ENCODE peak calls at places on chromosomes 2 and 18, in five cellular contexts. X is lower lobe of right lung, P is heart left ventricle, Z is upper lobe of right lung, C is pancreas. D is an unnamed sample.

GRCh38 chr2:204264746-204265145 is 280.5 kb upstream of the PARD3B start:
- DNase-seq in X (no peak), P (no peak), Z (no peak), C (no peak), D (no peak)

GRCh38 chr2:240966457-240966905 is 31.9 kb upstream of the SNED1 start:
- DNase-seq in X (peak; percentile 46), P (no peak), Z (peak; percentile 58), C (peak; percentile 7), D (no peak)

GRCh38 chr2:51490576-51491234 is 458.8 kb upstream of the NRXN1 start:
- DNase-seq in X (no peak), P (no peak), Z (no peak), C (no peak), D (no peak)

GRCh38 chr2:36808386-36808785 is 111.9 kb downstream of the VIT start:
- DNase-seq in X (no peak), P (no peak), Z (no peak), C (no peak), D (no peak)

GRCh38 chr2:20224191-20224715 is 677 bp downstream of the SDC1 start:
- DNase-seq in X (no peak), P (no peak), Z (no peak), C (no peak), D (no peak)

GRCh38 chr18:8722946-8723477 is 17.7 kb downstream of the MTCL1 start:
- DNase-seq in X (no peak), P (no peak), Z (no peak), C (no peak), D (no peak)

GRCh38 chr18:36162981-36163380 is 24.3 kb upstream of the MOCOS start:
- DNase-seq in X (no peak), P (no peak), Z (no peak), C (no peak), D (no peak)

GRCh38 chr2:37215255-37215654 is 16.1 kb downstream of the CEBPZ start:
- DNase-seq in X (no peak), P (no peak), Z (no peak), C (no peak), D (no peak)

GRCh38 chr18:50315100-50315871 is 27.8 kb upstream of the CXXC1 start:
- DNase-seq in X (no peak), P (no peak), Z (no peak), C (no peak), D (no peak)

GRCh38 chr2:197804758-197805597 is 585 bp downstream of the PLCL1 start:
- DNase-seq in X (peak; percentile 56), P (peak; percentile 51), Z (peak; percentile 65), C (peak; percentile 11), D (peak; percentile 18)

GRCh38 chr18:916562-916961 is 11.9 kb downstream of the ADCYAP1 start:
- DNase-seq in X (no peak), P (no peak), Z (no peak), C (no peak), D (no peak)

GRCh38 chr2:46451131-46451711 is 28.1 kb upstream of the TMEM247 start:
- DNase-seq in X (no peak), P (no peak), Z (no peak), C (no peak), D (no peak)

GRCh38 chr2:161238559-161239415 is 69.4 kb upstream of the PSMD14 start:
- DNase-seq in X (peak; percentile 72), P (peak; percentile 71), Z (peak; percentile 83), C (peak; percentile 32), D (peak; percentile 51)

GRCh38 chr2:160379399-160379798 is 114.2 kb downstream of the RBMS1 start:
- DNase-seq in X (no peak), P (no peak), Z (no peak), C (no peak), D (no peak)

GRCh38 chr2:177741866-177742265 is 330.7 kb downstream of the PDE11A start:
- DNase-seq in X (no peak), P (no peak), Z (no peak), C (no peak), D (no peak)

GRCh38 chr18:75066936-75067335 is 142.0 kb downstream of the PTGR3 start:
- DNase-seq in X (no peak), P (no peak), Z (no peak), C (no peak), D (no peak)

GRCh38 chr2:85994897-85995647 is 106.3 kb upstream of the ST3GAL5 start:
- DNase-seq in X (no peak), P (no peak), Z (no peak), C (no peak), D (no peak)

GRCh38 chr2:129587426-129588064 is 391.9 kb upstream of the RAB6C start:
- DNase-seq in X (no peak), P (no peak), Z (peak; percentile 43), C (no peak), D (no peak)

GRCh38 chr2:197613509-197613987 is 61.8 kb downstream of the RFTN2 start:
- DNase-seq in X (no peak), P (no peak), Z (no peak), C (no peak), D (no peak)

GRCh38 chr2:10912076-10912731 is 470 bp downstream of the KCNF1 start:
- DNase-seq in X (no peak), P (no peak), Z (peak; percentile 54), C (no peak), D (no peak)

GRCh38 chr2:3731829-3732228 is 28.5 kb downstream of the DCDC2C start:
- DNase-seq in X (no peak), P (no peak), Z (no peak), C (no peak), D (no peak)

GRCh38 chr2:231415029-231415428 is 19.5 kb downstream of the B3GNT7 start:
- DNase-seq in X (no peak), P (peak; percentile 15), Z (no peak), C (no peak), D (no peak)

GRCh38 chr2:22817197-22817596 is 567.8 kb upstream of the KLHL29 start:
- DNase-seq in X (no peak), P (peak; percentile 23), Z (no peak), C (no peak), D (no peak)

GRCh38 chr2:134189009-134189717 is 64.7 kb upstream of the MGAT5 start:
- DNase-seq in X (no peak), P (no peak), Z (no peak), C (peak; percentile 87), D (no peak)

DNA sequence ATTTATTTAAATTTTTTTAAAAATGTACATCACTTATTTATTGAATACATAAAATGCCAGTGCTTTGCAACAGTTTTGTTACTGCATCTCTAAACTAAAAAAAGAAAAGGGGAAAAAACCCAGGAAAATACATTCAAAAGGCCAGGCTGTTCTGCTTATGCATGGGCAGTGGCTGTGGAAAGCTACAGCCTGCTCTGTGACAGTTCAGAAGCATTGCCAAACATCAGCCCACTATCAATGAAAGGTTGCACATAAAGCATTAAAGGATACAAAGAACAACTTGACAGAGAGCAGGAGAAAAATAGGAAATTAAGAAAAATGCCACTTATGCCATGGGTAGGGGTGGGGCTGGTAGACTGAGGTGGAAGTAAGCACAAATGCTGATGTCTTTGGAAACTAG is 128.2 kb downstream of the FIGN start:
- DNase-seq in X (no peak), P (no peak), Z (no peak), C (no peak), D (no peak)
- H3K27ac ChIP-seq in X (no peak overlapping the region), P (no peak overlapping the region), Z (no peak overlapping the region), C (no peak overlapping the region), D (no peak overlapping the region)

GRCh38 chr2:116074161-116074560 is 1631.7 kb downstream of the DPP10 start:
- DNase-seq in X (no peak), P (no peak), Z (no peak), C (no peak), D (no peak)
- H3K9me3 ChIP-seq in X (no peaks in the 10 kb centered on the region), P (peaks cover 2% of the 10 kb centered on the region), Z (no peaks in the 10 kb centered on the region), C (no peaks in the 10 kb centered on the region), D (no peaks in the 10 kb centered on the region)

DNA sequence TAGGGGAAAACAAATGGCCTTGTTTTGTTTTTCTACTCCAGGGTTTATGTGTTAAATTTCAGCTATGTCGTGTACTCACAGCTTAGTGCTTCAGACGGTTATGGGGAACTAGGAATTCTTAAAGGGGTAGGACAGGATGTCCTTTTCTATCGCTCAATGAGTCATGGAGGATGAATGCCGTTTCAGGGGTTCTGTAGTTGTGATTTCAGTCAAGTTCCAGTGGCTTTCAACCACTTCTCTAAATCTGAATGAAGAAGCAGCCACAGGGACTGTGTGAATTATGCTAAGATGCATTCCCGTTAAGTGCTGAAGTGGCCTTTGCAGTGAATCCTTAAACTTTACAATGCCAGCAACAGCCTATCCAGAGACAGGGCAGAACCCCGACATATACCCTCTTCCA is 1231.7 kb upstream of the ZEB2 start:
- DNase-seq in X (no peak), P (no peak), Z (no peak), C (no peak), D (no peak)
- H3K27ac ChIP-seq in X (peak overlapping the region; percentile 26), P (peak overlapping the region; percentile 57), Z (peak overlapping the region; percentile 59), C (peak overlapping the region; percentile 20), D (no peak overlapping the region)

GRCh38 chr2:34486945-34487344 is 887.8 kb upstream of the FAM98A start:
- DNase-seq in X (no peak), P (no peak), Z (no peak), C (no peak), D (no peak)

GRCh38 chr2:34480366-34480765 is 881.3 kb upstream of the FAM98A start:
- DNase-seq in X (no peak), P (no peak), Z (no peak), C (no peak), D (no peak)

DNA sequence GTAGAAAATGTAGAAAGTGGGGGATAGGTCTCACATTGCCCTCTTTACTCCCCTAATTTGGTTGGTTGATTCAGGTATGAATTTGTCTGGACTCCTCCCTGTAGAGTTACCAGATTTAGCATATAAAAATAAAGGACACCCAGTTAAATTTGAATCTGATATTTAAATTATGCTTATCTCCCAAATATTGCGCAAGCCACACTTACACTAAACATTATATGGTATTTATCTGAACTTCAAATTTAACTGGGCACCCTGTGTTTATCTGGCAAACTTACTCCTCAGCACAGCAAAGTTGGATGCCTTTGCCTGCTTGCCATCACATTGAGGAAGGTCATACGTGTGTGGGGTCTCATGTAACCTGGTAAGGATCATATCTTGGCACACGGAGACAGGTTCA is 882.4 kb upstream of the FAM98A start:
- DNase-seq in X (no peak), P (no peak), Z (no peak), C (no peak), D (no peak)
- H3K9me3 ChIP-seq in X (no peaks in the 10 kb centered on the region), P (no peaks in the 10 kb centered on the region), Z (no peaks in the 10 kb centered on the region), C (no peaks in the 10 kb centered on the region), D (no peaks in the 10 kb centered on the region)

DNA sequence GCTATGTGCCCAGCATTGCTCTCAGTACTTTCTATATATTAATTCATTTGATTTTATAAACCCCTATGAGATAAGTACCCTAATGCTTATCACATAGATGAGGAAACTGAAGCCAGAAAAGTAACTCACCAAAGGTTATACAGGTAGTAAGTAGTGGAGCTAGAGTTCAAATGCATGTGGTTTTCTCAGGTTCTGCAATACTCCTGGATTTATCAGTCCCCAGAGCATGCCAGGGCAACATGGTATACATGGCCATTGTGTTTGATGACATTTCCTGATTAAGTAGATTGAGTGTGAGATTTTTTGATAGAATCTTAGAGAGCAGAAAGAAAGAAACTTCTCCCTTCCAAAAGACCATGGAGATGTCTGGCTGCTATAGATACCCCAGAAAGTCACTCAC is 233.1 kb downstream of the IKZF2 start:
- DNase-seq in X (no peak), P (no peak), Z (no peak), C (no peak), D (no peak)
- H3K27ac ChIP-seq in X (no peak overlapping the region), P (no peak overlapping the region), Z (no peak overlapping the region), C (no peak overlapping the region), D (no peak overlapping the region)

GRCh38 chr2:185507703-185508102 is 230.9 kb upstream of the FSIP2 start:
- DNase-seq in X (no peak), P (no peak), Z (no peak), C (no peak), D (no peak)
- H3K9me3 ChIP-seq in X (peaks cover 47% of the 10 kb centered on the region), P (peaks cover 88% of the 10 kb centered on the region), Z (peaks cover 29% of the 10 kb centered on the region), C (no peaks in the 10 kb centered on the region), D (peaks cover 26% of the 10 kb centered on the region)

D was measured in CD4-positive, alpha-beta T cell.